ENCODE peak calls at places on chromosomes 7 and 10, in nine cellular contexts. One of them, this sample, is unnamed.

GRCh38 chr10:7484456-7485266 is 73.8 kb upstream of the SFMBT2 start:
- DNase-seq in gastrocnemius medialis: no peak
- DNase-seq in IMR-90: no peak
- DNase-seq in esophagus squamous epithelium: no peak
- DNase-seq in heart left ventricle: no peak
- DNase-seq in transverse colon: peak; percentile 40
- DNase-seq in right lobe of liver: no peak
- DNase-seq in Peyer's patch: no peak
- DNase-seq in stomach: no peak
- DNase-seq in this sample: no peak

GRCh38 chr7:128939075-128939860 is 1.5 kb downstream of the IRF5 start:
- DNase-seq in transverse colon: no peak
- DNase-seq in right lobe of liver: peak; percentile 56
- DNase-seq in heart left ventricle: no peak
- DNase-seq in gastrocnemius medialis: no peak
- DNase-seq in Peyer's patch: no peak
- DNase-seq in esophagus squamous epithelium: no peak
- DNase-seq in stomach: no peak
- DNase-seq in IMR-90: no peak
- DNase-seq in this sample: peak; percentile 87

GRCh38 chr7:86645174-86645566 is 1.5 kb downstream of the GRM3 start:
- DNase-seq in right lobe of liver: no peak
- DNase-seq in esophagus squamous epithelium: no peak
- DNase-seq in transverse colon: no peak
- DNase-seq in Peyer's patch: no peak
- DNase-seq in gastrocnemius medialis: no peak
- DNase-seq in heart left ventricle: no peak
- DNase-seq in IMR-90: no peak
- DNase-seq in stomach: no peak
- DNase-seq in this sample: no peak

GRCh38 chr7:128431221-128431620 is 21.4 kb upstream of the IMPDH1 start:
- DNase-seq in heart left ventricle: peak; percentile 53
- DNase-seq in transverse colon: no peak
- DNase-seq in Peyer's patch: no peak
- DNase-seq in stomach: peak; percentile 55
- DNase-seq in esophagus squamous epithelium: no peak
- DNase-seq in gastrocnemius medialis: no peak
- DNase-seq in IMR-90: no peak
- DNase-seq in right lobe of liver: no peak
- DNase-seq in this sample: no peak

GRCh38 chr7:78636727-78637126 is 816.7 kb downstream of the MAGI2 start:
- DNase-seq in right lobe of liver: no peak
- DNase-seq in transverse colon: no peak
- DNase-seq in IMR-90: no peak
- DNase-seq in heart left ventricle: no peak
- DNase-seq in esophagus squamous epithelium: no peak
- DNase-seq in gastrocnemius medialis: no peak
- DNase-seq in stomach: no peak
- DNase-seq in Peyer's patch: no peak
- DNase-seq in this sample: no peak

GRCh38 chr7:18064242-18064838 is 36.7 kb upstream of the PRPS1L1 start:
- DNase-seq in Peyer's patch: no peak
- DNase-seq in esophagus squamous epithelium: no peak
- DNase-seq in transverse colon: peak; percentile 41
- DNase-seq in heart left ventricle: no peak
- DNase-seq in IMR-90: no peak
- DNase-seq in right lobe of liver: no peak
- DNase-seq in stomach: no peak
- DNase-seq in gastrocnemius medialis: no peak
- DNase-seq in this sample: no peak

GRCh38 chr7:134165266-134165665 is 38.1 kb downstream of the LRGUK start:
- DNase-seq in IMR-90: no peak
- DNase-seq in stomach: no peak
- DNase-seq in gastrocnemius medialis: no peak
- DNase-seq in esophagus squamous epithelium: no peak
- DNase-seq in heart left ventricle: no peak
- DNase-seq in Peyer's patch: no peak
- DNase-seq in right lobe of liver: no peak
- DNase-seq in transverse colon: no peak
- DNase-seq in this sample: no peak

GRCh38 chr10:116038259-116038658 is 234.7 kb downstream of the GFRA1 start:
- DNase-seq in heart left ventricle: peak; percentile 44
- DNase-seq in Peyer's patch: no peak
- DNase-seq in gastrocnemius medialis: peak; percentile 52
- DNase-seq in esophagus squamous epithelium: no peak
- DNase-seq in IMR-90: peak; percentile 24
- DNase-seq in transverse colon: peak; percentile 20
- DNase-seq in right lobe of liver: peak; percentile 75
- DNase-seq in stomach: no peak
- DNase-seq in this sample: peak; percentile 91

GRCh38 chr7:45716380-45717203 is 142.4 kb downstream of the ADCY1 start:
- DNase-seq in IMR-90: no peak
- DNase-seq in right lobe of liver: no peak
- DNase-seq in transverse colon: no peak
- DNase-seq in esophagus squamous epithelium: no peak
- DNase-seq in Peyer's patch: peak; percentile 28
- DNase-seq in stomach: peak; percentile 24
- DNase-seq in gastrocnemius medialis: no peak
- DNase-seq in heart left ventricle: peak; percentile 72
- DNase-seq in this sample: no peak

GRCh38 chr10:44977287-44978212 is 1.1 kb downstream of the DEPP1 start:
- DNase-seq in right lobe of liver: no peak
- DNase-seq in gastrocnemius medialis: no peak
- DNase-seq in esophagus squamous epithelium: no peak
- DNase-seq in transverse colon: peak; percentile 20
- DNase-seq in IMR-90: no peak
- DNase-seq in heart left ventricle: peak; percentile 48
- DNase-seq in Peyer's patch: peak; percentile 49
- DNase-seq in stomach: no peak
- DNase-seq in this sample: no peak
- TF ChIP-seq POLR2A in right lobe of liver: peak; percentile 10
- TF ChIP-seq POLR2A in gastrocnemius medialis: no peak
- TF ChIP-seq POLR2A in esophagus squamous epithelium: no peak
- TF ChIP-seq POLR2A in transverse colon: no peak
- TF ChIP-seq POLR2A in IMR-90: no peak
- TF ChIP-seq POLR2A in heart left ventricle: no peak
- TF ChIP-seq POLR2A in Peyer's patch: no peak
- TF ChIP-seq POLR2A in stomach: no peak
- TF ChIP-seq POLR2A in this sample: no peak

GRCh38 chr10:86775056-86775858 is 18.8 kb downstream of the BMPR1A start:
- DNase-seq in esophagus squamous epithelium: no peak
- DNase-seq in transverse colon: no peak
- DNase-seq in Peyer's patch: no peak
- DNase-seq in right lobe of liver: no peak
- DNase-seq in heart left ventricle: no peak
- DNase-seq in gastrocnemius medialis: no peak
- DNase-seq in IMR-90: peak; percentile 33
- DNase-seq in stomach: no peak
- DNase-seq in this sample: no peak
- TF ChIP-seq POLR2A in esophagus squamous epithelium: no peak
- TF ChIP-seq POLR2A in transverse colon: no peak
- TF ChIP-seq POLR2A in Peyer's patch: no peak
- TF ChIP-seq POLR2A in right lobe of liver: no peak
- TF ChIP-seq POLR2A in heart left ventricle: no peak
- TF ChIP-seq POLR2A in gastrocnemius medialis: no peak
- TF ChIP-seq POLR2A in IMR-90: no peak
- TF ChIP-seq POLR2A in stomach: no peak
- TF ChIP-seq POLR2A in this sample: no peak

GRCh38 chr7:100602889-100603696 is 930 bp downstream of the PCOLCE start:
- DNase-seq in esophagus squamous epithelium: no peak
- DNase-seq in stomach: no peak
- DNase-seq in gastrocnemius medialis: peak; percentile 47
- DNase-seq in right lobe of liver: no peak
- DNase-seq in Peyer's patch: no peak
- DNase-seq in heart left ventricle: peak; percentile 85
- DNase-seq in transverse colon: peak; percentile 59
- DNase-seq in IMR-90: peak; percentile 82
- DNase-seq in this sample: peak; percentile 66

GRCh38 chr7:100603697-100604077 is 1.5 kb downstream of the PCOLCE start:
- DNase-seq in Peyer's patch: no peak
- DNase-seq in stomach: no peak
- DNase-seq in right lobe of liver: no peak
- DNase-seq in esophagus squamous epithelium: no peak
- DNase-seq in IMR-90: peak; percentile 23
- DNase-seq in heart left ventricle: no peak
- DNase-seq in transverse colon: no peak
- DNase-seq in gastrocnemius medialis: no peak
- DNase-seq in this sample: no peak

GRCh38 chr7:100604976-100605911 is 3.1 kb downstream of the PCOLCE start:
- DNase-seq in IMR-90: no peak
- DNase-seq in heart left ventricle: peak; percentile 68
- DNase-seq in right lobe of liver: peak; percentile 83
- DNase-seq in stomach: peak; percentile 68
- DNase-seq in gastrocnemius medialis: no peak
- DNase-seq in esophagus squamous epithelium: no peak
- DNase-seq in transverse colon: peak; percentile 70
- DNase-seq in Peyer's patch: peak; percentile 71
- DNase-seq in this sample: no peak

GRCh38 chr7:100606313-100606712 is 4.2 kb downstream of the PCOLCE start:
- DNase-seq in transverse colon: no peak
- DNase-seq in Peyer's patch: no peak
- DNase-seq in esophagus squamous epithelium: no peak
- DNase-seq in right lobe of liver: no peak
- DNase-seq in stomach: no peak
- DNase-seq in heart left ventricle: no peak
- DNase-seq in gastrocnemius medialis: no peak
- DNase-seq in IMR-90: no peak
- DNase-seq in this sample: no peak

GRCh38 chr7:100604078-100604975 is 2.2 kb downstream of the PCOLCE start:
- DNase-seq in transverse colon: peak; percentile 82
- DNase-seq in IMR-90: peak; percentile 46
- DNase-seq in Peyer's patch: peak; percentile 76
- DNase-seq in heart left ventricle: peak; percentile 83
- DNase-seq in stomach: peak; percentile 79
- DNase-seq in right lobe of liver: peak; percentile 84
- DNase-seq in esophagus squamous epithelium: no peak
- DNase-seq in gastrocnemius medialis: peak; percentile 38
- DNase-seq in this sample: peak; percentile 59
- TF ChIP-seq POLR2A in transverse colon: peak; percentile 25
- TF ChIP-seq POLR2A in IMR-90: no peak
- TF ChIP-seq POLR2A in Peyer's patch: no peak
- TF ChIP-seq POLR2A in heart left ventricle: peak; percentile 64
- TF ChIP-seq POLR2A in stomach: no peak
- TF ChIP-seq POLR2A in right lobe of liver: peak; percentile 20
- TF ChIP-seq POLR2A in esophagus squamous epithelium: no peak
- TF ChIP-seq POLR2A in gastrocnemius medialis: peak; percentile 12
- TF ChIP-seq POLR2A in this sample: no peak

GRCh38 chr10:97425964-97426775 is at the start of gene PGAM1:
- DNase-seq in stomach: peak; percentile 95
- DNase-seq in Peyer's patch: peak; percentile 97
- DNase-seq in transverse colon: peak; percentile 95
- DNase-seq in right lobe of liver: peak; percentile 97
- DNase-seq in gastrocnemius medialis: peak; percentile 92
- DNase-seq in heart left ventricle: peak; percentile 96
- DNase-seq in IMR-90: peak; percentile 95
- DNase-seq in esophagus squamous epithelium: peak; percentile 75
- DNase-seq in this sample: peak; percentile 99
- TF ChIP-seq POLR2A in stomach: no peak
- TF ChIP-seq POLR2A in Peyer's patch: peak; percentile 90
- TF ChIP-seq POLR2A in transverse colon: peak; percentile 92
- TF ChIP-seq POLR2A in right lobe of liver: peak; percentile 92
- TF ChIP-seq POLR2A in gastrocnemius medialis: peak; percentile 70
- TF ChIP-seq POLR2A in heart left ventricle: peak; percentile 80
- TF ChIP-seq POLR2A in IMR-90: peak; percentile 51
- TF ChIP-seq POLR2A in esophagus squamous epithelium: no peak
- TF ChIP-seq POLR2A in this sample: no peak

DNA sequence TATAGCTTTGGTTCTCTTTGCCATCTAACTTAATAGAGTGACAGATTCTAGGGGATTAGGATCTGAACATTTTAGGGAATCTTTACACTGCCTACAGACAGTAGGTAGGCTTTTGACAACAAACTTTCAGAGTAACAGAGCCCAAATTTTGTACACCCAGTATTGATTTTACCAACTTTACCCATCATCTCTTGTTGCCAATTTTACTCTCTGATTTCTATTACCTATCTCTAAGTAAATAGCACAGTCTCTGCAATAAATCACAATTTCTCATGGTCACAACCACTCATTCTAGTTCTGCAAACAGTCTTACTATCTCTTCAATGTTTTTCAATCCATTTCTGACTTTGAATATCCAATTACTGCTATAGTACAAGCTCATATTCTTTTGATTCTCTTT is 1097.6 kb upstream of the PHF14 start:
- DNase-seq in heart left ventricle: no peak
- DNase-seq in gastrocnemius medialis: no peak
- DNase-seq in esophagus squamous epithelium: no peak
- DNase-seq in right lobe of liver: no peak
- DNase-seq in Peyer's patch: no peak
- DNase-seq in transverse colon: no peak
- DNase-seq in IMR-90: no peak
- DNase-seq in stomach: no peak
- DNase-seq in this sample: no peak
- TF ChIP-seq POLR2A in heart left ventricle: no peak
- TF ChIP-seq POLR2A in gastrocnemius medialis: no peak
- TF ChIP-seq POLR2A in esophagus squamous epithelium: no peak
- TF ChIP-seq POLR2A in right lobe of liver: no peak
- TF ChIP-seq POLR2A in Peyer's patch: no peak
- TF ChIP-seq POLR2A in transverse colon: no peak
- TF ChIP-seq POLR2A in IMR-90: no peak
- TF ChIP-seq POLR2A in stomach: no peak
- TF ChIP-seq POLR2A in this sample: no peak

DNA sequence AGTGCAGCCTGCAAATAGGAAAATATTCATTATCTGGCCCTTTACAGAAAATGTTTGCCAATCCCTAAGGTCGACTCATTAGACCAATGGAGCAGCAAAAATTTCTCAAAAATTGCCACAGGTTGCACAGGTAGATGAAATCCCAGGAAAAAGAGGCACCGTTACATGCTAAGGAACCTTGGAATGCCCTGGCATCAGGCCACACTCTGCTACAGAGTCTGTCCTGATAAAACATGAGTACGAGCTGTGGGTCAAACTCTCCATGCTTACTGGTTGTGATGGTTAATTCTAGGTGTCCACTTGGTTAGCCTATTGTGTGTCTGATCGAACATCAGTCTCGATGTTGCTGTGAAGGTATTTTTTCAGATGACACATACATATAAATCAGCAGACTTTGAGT is 7.8 kb upstream of the RASSF4 start:
- DNase-seq in esophagus squamous epithelium: no peak
- DNase-seq in gastrocnemius medialis: no peak
- DNase-seq in heart left ventricle: no peak
- DNase-seq in right lobe of liver: no peak
- DNase-seq in Peyer's patch: no peak
- DNase-seq in transverse colon: no peak
- DNase-seq in IMR-90: no peak
- DNase-seq in stomach: no peak
- DNase-seq in this sample: no peak
- TF ChIP-seq POLR2A in esophagus squamous epithelium: no peak
- TF ChIP-seq POLR2A in gastrocnemius medialis: no peak
- TF ChIP-seq POLR2A in heart left ventricle: no peak
- TF ChIP-seq POLR2A in right lobe of liver: no peak
- TF ChIP-seq POLR2A in Peyer's patch: no peak
- TF ChIP-seq POLR2A in transverse colon: no peak
- TF ChIP-seq POLR2A in IMR-90: no peak
- TF ChIP-seq POLR2A in stomach: no peak
- TF ChIP-seq POLR2A in this sample: no peak